ENCODE peak calls at places on chromosomes 2 and 18, in six cellular contexts. G is neural crest cell, Z is upper lobe of right lung, X is ELF-1, R is brain microvascular endothelial cell, E is NCI-H1105 treated with DMSO at 0.1 percent for 48 hours. W is an unnamed sample.

GRCh38 chr18:21264651-21265050 is 22.6 kb downstream of the GREB1L start:
- DNase-seq in G (no peak), Z (no peak), R (no peak), X (peak), E (no peak), W (no peak)

GRCh38 chr2:56813490-56813889 is 629.7 kb downstream of the CCDC85A start:
- DNase-seq in X (no peak), G (no peak), Z (no peak), E (no peak), R (no peak), W (no peak)

GRCh38 chr2:168639501-168639900 is 162.9 kb upstream of the NOSTRIN start:
- DNase-seq in R (peak), X (peak), G (no peak), E (no peak), Z (no peak), W (no peak)

GRCh38 chr2:166112193-166112605 is 15.6 kb downstream of the SCN1A start:
- DNase-seq in X (no peak), R (no peak), E (no peak), Z (no peak), G (no peak), W (no peak)

GRCh38 chr2:96254592-96254991 is 11.2 kb downstream of the TMEM127 start:
- DNase-seq in G (no peak), Z (no peak), R (no peak), X (no peak), E (no peak), W (no peak)

GRCh38 chr18:77478619-77479018 is 229.0 kb downstream of the GALR1 start:
- DNase-seq in X (no peak), R (peak), E (no peak), G (no peak), Z (no peak), W (peak)

GRCh38 chr2:37468139-37468538 is 123.7 kb downstream of the QPCT start:
- DNase-seq in G (no peak), Z (no peak), R (no peak), X (no peak), E (no peak), W (no peak)

GRCh38 chr18:7817596-7817995 is 250.5 kb downstream of the PTPRM start:
- DNase-seq in X (no peak), G (no peak), E (no peak), R (no peak), Z (no peak), W (no peak)

GRCh38 chr2:63649829-63650228 is 61.1 kb downstream of the MDH1 start:
- DNase-seq in Z (no peak), X (no peak), G (no peak), R (no peak), E (no peak), W (no peak)

GRCh38 chr18:52343138-52343537 is 3.1 kb downstream of the DCC start:
- DNase-seq in G (no peak), Z (no peak), R (no peak), X (no peak), E (peak), W (no peak)

GRCh38 chr18:80227472-80227871 is 19.8 kb downstream of the PARD6G start:
- DNase-seq in Z (no peak), G (no peak), X (no peak), R (no peak), E (no peak), W (no peak)

GRCh38 chr2:206296128-206296527 is 21.7 kb downstream of the ZDBF2 start:
- DNase-seq in E (no peak), R (peak), Z (no peak), X (no peak), G (no peak), W (no peak)

GRCh38 chr2:64273524-64274398 is 129.5 kb upstream of the PELI1 start:
- DNase-seq in G (no peak), Z (no peak), X (peak), R (peak), E (no peak), W (peak)

GRCh38 chr2:42492691-42493467 is 903 bp downstream of the KCNG3 start:
- DNase-seq in E (no peak), X (peak), R (no peak), Z (peak), G (peak), W (no peak)

GRCh38 chr2:37322368-37322767 is 2.3 kb downstream of the PRKD3 start:
- DNase-seq in X (no peak), G (no peak), E (no peak), R (peak), Z (no peak), W (peak)

GRCh38 chr18:35277633-35278032 is 12.4 kb downstream of the ZSCAN30 start:
- DNase-seq in R (no peak), G (no peak), Z (no peak), X (no peak), E (no peak), W (no peak)

GRCh38 chr2:175251425-175252041 is 70.0 kb upstream of the ATP5MC3 start:
- DNase-seq in E (peak), G (peak), R (peak), X (no peak), Z (no peak), W (peak)

GRCh38 chr2:77519164-77519887 is 2.9 kb downstream of the LRRTM4 start:
- DNase-seq in Z (no peak), X (no peak), R (no peak), G (no peak), E (no peak), W (no peak)

GRCh38 chr2:48482774-48483173 is 47.2 kb upstream of the STON1 start:
- DNase-seq in R (peak), G (no peak), Z (no peak), E (peak), X (no peak), W (no peak)

GRCh38 chr2:230327418-230328154 is 593 bp downstream of the SP140L start:
- DNase-seq in Z (no peak), E (no peak), G (no peak), X (no peak), R (no peak), W (peak)

GRCh38 chr2:86781363-86781762 is 9.3 kb downstream of the CD8A start:
- DNase-seq in E (no peak), G (no peak), X (no peak), R (no peak), Z (no peak), W (no peak)

GRCh38 chr18:55418439-55418838 is 169.6 kb downstream of the TCF4 start:
- DNase-seq in Z (no peak), R (no peak), E (no peak), X (no peak), G (no peak), W (no peak)

GRCh38 chr18:41771971-41772370 is 183.1 kb upstream of the PIK3C3 start:
- DNase-seq in R (no peak), G (no peak), E (no peak), X (no peak), Z (no peak), W (no peak)

GRCh38 chr2:33505966-33506365 is 29.5 kb downstream of the RASGRP3 start:
- DNase-seq in G (no peak), E (no peak), R (no peak), Z (no peak), X (no peak), W (no peak)

GRCh38 chr2:98454500-98455235 is 10.0 kb downstream of the INPP4A start:
- DNase-seq in X (no peak), Z (no peak), R (no peak), E (no peak), G (no peak), W (peak)